ENCODE peak calls at places on chromosomes 12 and 14, in eight cellular contexts. One of them, this sample, is unnamed.

GRCh38 chr12:53289891-53290290 is 5.5 kb upstream of the PFDN5 start:
- DNase-seq in GM23338: no peak
- DNase-seq in neural progenitor cell: no peak
- DNase-seq in SK-N-SH: no peak
- DNase-seq in OCI-LY7: no peak
- DNase-seq in hepatocyte: no peak
- DNase-seq in HCT116: no peak
- DNase-seq in MM.1S: no peak
- DNase-seq in this sample: peak

GRCh38 chr12:3101309-3102022 is 24.3 kb downstream of the TSPAN9 start:
- DNase-seq in GM23338: no peak
- DNase-seq in neural progenitor cell: peak
- DNase-seq in SK-N-SH: no peak
- DNase-seq in OCI-LY7: no peak
- DNase-seq in hepatocyte: no peak
- DNase-seq in HCT116: no peak
- DNase-seq in MM.1S: no peak
- DNase-seq in this sample: peak

GRCh38 chr12:96587691-96588090 is 98.3 kb downstream of the CFAP54 start:
- DNase-seq in GM23338: no peak
- DNase-seq in neural progenitor cell: no peak
- DNase-seq in SK-N-SH: no peak
- DNase-seq in OCI-LY7: no peak
- DNase-seq in hepatocyte: no peak
- DNase-seq in HCT116: no peak
- DNase-seq in MM.1S: no peak
- DNase-seq in this sample: peak

GRCh38 chr12:45934956-45935355 is 55.4 kb downstream of the SCAF11 start:
- DNase-seq in GM23338: no peak
- DNase-seq in neural progenitor cell: no peak
- DNase-seq in SK-N-SH: no peak
- DNase-seq in OCI-LY7: no peak
- DNase-seq in hepatocyte: no peak
- DNase-seq in HCT116: no peak
- DNase-seq in MM.1S: no peak
- DNase-seq in this sample: no peak

GRCh38 chr12:54159140-54159539 is 29.6 kb downstream of the SMUG1 start:
- DNase-seq in GM23338: peak
- DNase-seq in neural progenitor cell: peak
- DNase-seq in SK-N-SH: peak
- DNase-seq in OCI-LY7: peak
- DNase-seq in hepatocyte: peak
- DNase-seq in HCT116: peak
- DNase-seq in MM.1S: peak
- DNase-seq in this sample: no peak

GRCh38 chr12:70399319-70399718 is 33.2 kb downstream of the KCNMB4 start:
- DNase-seq in GM23338: no peak
- DNase-seq in neural progenitor cell: no peak
- DNase-seq in SK-N-SH: no peak
- DNase-seq in OCI-LY7: no peak
- DNase-seq in hepatocyte: no peak
- DNase-seq in HCT116: no peak
- DNase-seq in MM.1S: no peak
- DNase-seq in this sample: no peak

GRCh38 chr12:77058740-77059139 is 6.6 kb downstream of the E2F7 start:
- DNase-seq in GM23338: no peak
- DNase-seq in neural progenitor cell: no peak
- DNase-seq in SK-N-SH: no peak
- DNase-seq in OCI-LY7: no peak
- DNase-seq in hepatocyte: no peak
- DNase-seq in HCT116: no peak
- DNase-seq in MM.1S: no peak
- DNase-seq in this sample: peak

GRCh38 chr12:38638401-38638800 is 267.0 kb downstream of the CPNE8 start:
- DNase-seq in GM23338: no peak
- DNase-seq in neural progenitor cell: no peak
- DNase-seq in SK-N-SH: no peak
- DNase-seq in OCI-LY7: no peak
- DNase-seq in hepatocyte: no peak
- DNase-seq in HCT116: no peak
- DNase-seq in MM.1S: no peak
- DNase-seq in this sample: no peak

GRCh38 chr12:52873513-52873831 is 24.7 kb upstream of the KRT78 start:
- DNase-seq in GM23338: no peak
- DNase-seq in neural progenitor cell: no peak
- DNase-seq in SK-N-SH: no peak
- DNase-seq in OCI-LY7: no peak
- DNase-seq in hepatocyte: no peak
- DNase-seq in HCT116: no peak
- DNase-seq in MM.1S: no peak
- DNase-seq in this sample: no peak

GRCh38 chr12:34396006-34396860 is 373.9 kb downstream of the ALG10 start:
- DNase-seq in GM23338: no peak
- DNase-seq in neural progenitor cell: no peak
- DNase-seq in SK-N-SH: peak
- DNase-seq in OCI-LY7: no peak
- DNase-seq in hepatocyte: no peak
- DNase-seq in HCT116: no peak
- DNase-seq in MM.1S: no peak
- DNase-seq in this sample: no peak

GRCh38 chr12:43057561-43057960 is 468.0 kb upstream of the PRICKLE1 start:
- DNase-seq in GM23338: no peak
- DNase-seq in neural progenitor cell: no peak
- DNase-seq in SK-N-SH: no peak
- DNase-seq in OCI-LY7: no peak
- DNase-seq in hepatocyte: no peak
- DNase-seq in HCT116: no peak
- DNase-seq in MM.1S: no peak
- DNase-seq in this sample: peak

GRCh38 chr14:49923881-49924280 is 31.0 kb downstream of the ARF6 start:
- DNase-seq in GM23338: no peak
- DNase-seq in neural progenitor cell: no peak
- DNase-seq in SK-N-SH: no peak
- DNase-seq in OCI-LY7: no peak
- DNase-seq in hepatocyte: no peak
- DNase-seq in HCT116: no peak
- DNase-seq in MM.1S: no peak
- DNase-seq in this sample: no peak

GRCh38 chr14:53549956-53550355 is 396.8 kb upstream of the DDHD1 start:
- DNase-seq in GM23338: no peak
- DNase-seq in neural progenitor cell: peak
- DNase-seq in SK-N-SH: no peak
- DNase-seq in OCI-LY7: no peak
- DNase-seq in hepatocyte: no peak
- DNase-seq in HCT116: no peak
- DNase-seq in MM.1S: no peak
- DNase-seq in this sample: no peak

GRCh38 chr14:105430535-105430934 is 10.9 kb downstream of the MTA1 start:
- DNase-seq in GM23338: no peak
- DNase-seq in neural progenitor cell: no peak
- DNase-seq in SK-N-SH: no peak
- DNase-seq in OCI-LY7: no peak
- DNase-seq in hepatocyte: no peak
- DNase-seq in HCT116: peak
- DNase-seq in MM.1S: no peak
- DNase-seq in this sample: peak

GRCh38 chr12:30999723-31000122 is 73.2 kb downstream of the TSPAN11 start:
- DNase-seq in GM23338: no peak
- DNase-seq in neural progenitor cell: no peak
- DNase-seq in SK-N-SH: no peak
- DNase-seq in OCI-LY7: no peak
- DNase-seq in hepatocyte: no peak
- DNase-seq in HCT116: no peak
- DNase-seq in MM.1S: no peak
- DNase-seq in this sample: no peak

GRCh38 chr12:76199808-76200207 is 115.3 kb upstream of the NAP1L1 start:
- DNase-seq in GM23338: no peak
- DNase-seq in neural progenitor cell: no peak
- DNase-seq in SK-N-SH: no peak
- DNase-seq in OCI-LY7: no peak
- DNase-seq in hepatocyte: peak
- DNase-seq in HCT116: no peak
- DNase-seq in MM.1S: no peak
- DNase-seq in this sample: no peak

GRCh38 chr12:105418821-105419291 is 88.4 kb downstream of the C12orf75 start:
- DNase-seq in GM23338: peak
- DNase-seq in neural progenitor cell: no peak
- DNase-seq in SK-N-SH: no peak
- DNase-seq in OCI-LY7: no peak
- DNase-seq in hepatocyte: no peak
- DNase-seq in HCT116: no peak
- DNase-seq in MM.1S: no peak
- DNase-seq in this sample: no peak

GRCh38 chr12:105419606-105420005 is 89.1 kb downstream of the C12orf75 start:
- DNase-seq in GM23338: no peak
- DNase-seq in neural progenitor cell: no peak
- DNase-seq in SK-N-SH: no peak
- DNase-seq in OCI-LY7: no peak
- DNase-seq in hepatocyte: no peak
- DNase-seq in HCT116: no peak
- DNase-seq in MM.1S: no peak
- DNase-seq in this sample: no peak

GRCh38 chr12:105417732-105418131 is 87.2 kb downstream of the C12orf75 start:
- DNase-seq in GM23338: no peak
- DNase-seq in neural progenitor cell: no peak
- DNase-seq in SK-N-SH: no peak
- DNase-seq in OCI-LY7: no peak
- DNase-seq in hepatocyte: no peak
- DNase-seq in HCT116: no peak
- DNase-seq in MM.1S: no peak
- DNase-seq in this sample: no peak

GRCh38 chr12:105420046-105420445 is 89.6 kb downstream of the C12orf75 start:
- DNase-seq in GM23338: no peak
- DNase-seq in neural progenitor cell: no peak
- DNase-seq in SK-N-SH: no peak
- DNase-seq in OCI-LY7: no peak
- DNase-seq in hepatocyte: no peak
- DNase-seq in HCT116: no peak
- DNase-seq in MM.1S: no peak
- DNase-seq in this sample: no peak

DNA sequence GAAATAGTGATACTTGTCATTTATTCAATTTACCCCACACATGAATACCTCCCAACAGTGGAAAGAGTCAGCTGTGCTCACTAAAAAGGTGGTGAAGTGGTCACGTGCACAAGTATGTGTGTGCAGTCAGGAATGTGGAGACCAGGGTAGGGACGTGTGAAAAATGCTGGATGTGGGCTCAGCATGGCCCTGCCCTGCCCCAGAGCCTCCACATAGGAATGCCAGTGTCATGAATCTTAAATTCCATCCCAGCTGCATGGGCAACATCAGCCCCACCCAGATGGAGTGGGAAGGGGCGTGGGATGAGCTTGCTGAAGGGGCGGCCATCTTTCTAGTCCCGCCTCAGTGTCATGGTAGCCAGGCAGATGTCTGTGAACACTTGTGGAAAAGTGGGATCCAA is 87.7 kb downstream of the C12orf75 start:
- DNase-seq in GM23338: peak
- DNase-seq in neural progenitor cell: no peak
- DNase-seq in SK-N-SH: no peak
- DNase-seq in OCI-LY7: no peak
- DNase-seq in hepatocyte: peak
- DNase-seq in HCT116: no peak
- DNase-seq in MM.1S: no peak
- DNase-seq in this sample: peak
- TF ChIP-seq EZH2phosphoT487 in GM23338: no peak
- TF ChIP-seq EZH2phosphoT487 in neural progenitor cell: no peak
- TF ChIP-seq EZH2phosphoT487 in SK-N-SH: no peak
- TF ChIP-seq EZH2phosphoT487 in OCI-LY7: no peak
- TF ChIP-seq EZH2phosphoT487 in hepatocyte: no peak
- TF ChIP-seq EZH2phosphoT487 in HCT116: no peak
- TF ChIP-seq EZH2phosphoT487 in MM.1S: no peak
- TF ChIP-seq EZH2phosphoT487 in this sample: no peak

DNA sequence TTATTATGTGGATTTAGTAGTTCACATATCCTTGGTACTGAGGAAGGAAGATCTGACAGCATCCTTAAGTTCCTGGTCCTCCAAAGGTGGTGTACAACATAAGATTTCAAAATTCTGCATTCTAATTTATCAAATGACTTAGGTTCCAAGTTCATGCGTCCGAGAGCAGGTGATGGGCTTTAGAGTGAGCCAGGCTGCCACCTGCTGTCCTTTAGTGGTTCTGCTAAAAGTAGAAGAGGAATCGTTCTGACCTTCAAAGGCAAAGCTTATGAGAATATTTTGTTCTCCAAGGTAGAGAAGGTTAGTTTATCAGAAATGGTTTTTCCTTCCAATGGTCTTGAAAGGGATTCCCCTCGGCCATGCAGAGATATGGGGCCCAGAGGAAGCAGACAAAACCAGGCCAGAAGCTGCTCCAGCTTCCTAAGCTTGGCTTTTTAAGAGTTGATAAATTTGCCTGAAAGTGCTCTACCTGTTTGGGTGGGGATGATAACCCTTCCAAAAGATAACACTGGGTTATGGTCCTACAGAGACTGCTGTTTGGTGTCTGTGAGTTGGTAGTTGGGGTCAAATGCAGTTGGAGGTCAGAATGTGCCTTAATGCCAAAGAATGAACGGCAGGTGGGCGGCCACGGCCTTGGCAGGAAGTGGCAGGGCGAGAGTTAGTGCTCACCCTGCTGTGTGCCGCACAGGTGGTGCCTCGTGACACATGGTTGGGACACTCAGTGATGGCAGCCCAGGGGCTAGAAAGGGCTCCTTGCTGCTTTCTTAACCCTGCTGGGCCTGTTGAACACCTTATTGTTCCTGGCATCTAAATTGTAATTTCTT is 29.0 kb upstream of the LRTM2 start:
- DNase-seq in GM23338: peak
- DNase-seq in neural progenitor cell: peak
- DNase-seq in SK-N-SH: peak
- DNase-seq in OCI-LY7: peak
- DNase-seq in hepatocyte: peak
- DNase-seq in HCT116: peak
- DNase-seq in MM.1S: peak
- DNase-seq in this sample: peak
- H3K4me3 ChIP-seq in GM23338: no peak
- H3K4me3 ChIP-seq in neural progenitor cell: no peak
- H3K4me3 ChIP-seq in SK-N-SH: no peak
- H3K4me3 ChIP-seq in OCI-LY7: no peak
- H3K4me3 ChIP-seq in hepatocyte: no peak
- H3K4me3 ChIP-seq in HCT116: no peak
- H3K4me3 ChIP-seq in MM.1S: no peak
- H3K4me3 ChIP-seq in this sample: no peak

GRCh38 chr12:91690521-91690920 is 455.1 kb downstream of the BTG1 start:
- DNase-seq in GM23338: no peak
- DNase-seq in neural progenitor cell: no peak
- DNase-seq in SK-N-SH: no peak
- DNase-seq in OCI-LY7: no peak
- DNase-seq in hepatocyte: no peak
- DNase-seq in HCT116: no peak
- DNase-seq in MM.1S: no peak
- DNase-seq in this sample: no peak

GRCh38 chr12:91695964-91696363 is 449.7 kb downstream of the BTG1 start:
- DNase-seq in GM23338: no peak
- DNase-seq in neural progenitor cell: no peak
- DNase-seq in SK-N-SH: peak
- DNase-seq in OCI-LY7: no peak
- DNase-seq in hepatocyte: no peak
- DNase-seq in HCT116: no peak
- DNase-seq in MM.1S: no peak
- DNase-seq in this sample: no peak
- TF ChIP-seq CTCF in GM23338: peak
- TF ChIP-seq CTCF in neural progenitor cell: no peak
- TF ChIP-seq CTCF in SK-N-SH: no peak
- TF ChIP-seq CTCF in OCI-LY7: no peak
- TF ChIP-seq CTCF in hepatocyte: no peak
- TF ChIP-seq CTCF in HCT116: peak
- TF ChIP-seq CTCF in MM.1S: no peak
- TF ChIP-seq CTCF in this sample: peak

GRCh38 chr12:110349521-110350151 is 53.9 kb downstream of the ANAPC7 start:
- DNase-seq in GM23338: no peak
- DNase-seq in neural progenitor cell: no peak
- DNase-seq in SK-N-SH: no peak
- DNase-seq in OCI-LY7: no peak
- DNase-seq in hepatocyte: no peak
- DNase-seq in HCT116: no peak
- DNase-seq in MM.1S: no peak
- DNase-seq in this sample: no peak
- TF ChIP-seq EZH2phosphoT487 in GM23338: no peak
- TF ChIP-seq EZH2phosphoT487 in neural progenitor cell: no peak
- TF ChIP-seq EZH2phosphoT487 in SK-N-SH: no peak
- TF ChIP-seq EZH2phosphoT487 in OCI-LY7: no peak
- TF ChIP-seq EZH2phosphoT487 in hepatocyte: no peak
- TF ChIP-seq EZH2phosphoT487 in HCT116: no peak
- TF ChIP-seq EZH2phosphoT487 in MM.1S: no peak
- TF ChIP-seq EZH2phosphoT487 in this sample: no peak

This sample was measured in PC-3.